ENCODE peak calls at places on chromosome 14, in four cellular contexts. S is lung, F is amygdala, A is kidney glomerular epithelial cell. K is an unnamed sample.

GRCh38 chr14:105853907-105854599 is 327.7 kb downstream of the TMEM121 start:
- DNase-seq in S (no peak), F (no peak), A (no peak), K (no peak)

GRCh38 chr14:97162621-97163020 is 365.4 kb downstream of the VRK1 start:
- DNase-seq in S (no peak), F (no peak), A (no peak), K (no peak)

GRCh38 chr14:81557137-81557536 is 23.5 kb upstream of the SEL1L start:
- DNase-seq in S (no peak), F (no peak), A (no peak), K (no peak)

GRCh38 chr14:98926802-98927201 is 345.2 kb downstream of the BCL11B start:
- DNase-seq in S (no peak), F (no peak), A (no peak), K (no peak)

GRCh38 chr14:59085207-59085739 is 103.2 kb upstream of the DAAM1 start:
- DNase-seq in S (no peak), F (no peak), A (no peak), K (peak)

GRCh38 chr14:91413547-91414474 is 3.8 kb downstream of the CCDC88C start:
- DNase-seq in S (peak), F (no peak), A (no peak), K (no peak)

GRCh38 chr14:74582910-74583581 is 29.0 kb downstream of the LTBP2 start:
- DNase-seq in S (no peak), F (no peak), A (no peak), K (peak)

GRCh38 chr14:56794557-56795283 is 15.6 kb downstream of the OTX2 start:
- DNase-seq in S (no peak), F (no peak), A (no peak), K (no peak)

GRCh38 chr14:32513571-32514009 is 184.5 kb downstream of the AKAP6 start:
- DNase-seq in S (no peak), F (no peak), A (peak), K (peak)

GRCh38 chr14:50319721-50320120 is 7.6 kb downstream of the DMAC2L start:
- DNase-seq in S (no peak), F (no peak), A (no peak), K (no peak)

GRCh38 chr14:89973234-89973823 is 17.6 kb downstream of the TDP1 start:
- DNase-seq in S (peak), F (peak), A (peak), K (peak)

GRCh38 chr14:22375321-22375930 is 213.6 kb downstream of the DAD1 start:
- DNase-seq in S (no peak), F (no peak), A (peak), K (peak)

GRCh38 chr14:102622262-102622885 is 29.9 kb downstream of the RCOR1 start:
- DNase-seq in S (no peak), F (no peak), A (no peak), K (no peak)

GRCh38 chr14:102933618-102934231 is 11.3 kb downstream of the AMN start:
- DNase-seq in S (no peak), F (no peak), A (no peak), K (no peak)

GRCh38 chr14:32724864-32725550 is 213.7 kb upstream of the NPAS3 start:
- DNase-seq in S (no peak), F (no peak), A (peak), K (peak)

GRCh38 chr14:69670093-69670492 is 58.7 kb downstream of the SUSD6 start:
- DNase-seq in S (no peak), F (no peak), A (peak), K (no peak)

GRCh38 chr14:99141236-99141635 is 130.8 kb downstream of the BCL11B start:
- DNase-seq in S (no peak), F (no peak), A (no peak), K (no peak)

GRCh38 chr14:105011312-105011990 is 9.4 kb downstream of the CDCA4 start:
- DNase-seq in S (no peak), F (no peak), A (no peak), K (no peak)

GRCh38 chr14:104885973-104886689 is 21.1 kb downstream of the CEP170B start:
- DNase-seq in S (no peak), F (no peak), A (no peak), K (no peak)

GRCh38 chr14:64636208-64636979 is 67.8 kb upstream of the PLEKHG3 start:
- DNase-seq in S (peak), F (peak), A (peak), K (peak)

GRCh38 chr14:98897605-98898309 is 374.2 kb downstream of the BCL11B start:
- DNase-seq in S (no peak), F (no peak), A (no peak), K (peak)

GRCh38 chr14:96574633-96575191 is 72.5 kb downstream of the PAPOLA start:
- DNase-seq in S (no peak), F (no peak), A (no peak), K (peak)

GRCh38 chr14:81023095-81023710 is 67.8 kb downstream of the TSHR start:
- DNase-seq in S (no peak), F (no peak), A (no peak), K (no peak)